ENCODE peak calls at places on chromosome 1, in six cellular contexts. One of them, this sample, is unnamed.
A peak's percentile ranks its signal among the peaks of the same experiment; 100 is the strongest.

GRCh38 chr1:31625561-31626272 is 8.2 kb downstream of the HCRTR1 start:
- DNase-seq in lung: no peak
- DNase-seq in Caco-2: no peak
- DNase-seq in A673: no peak
- DNase-seq in IMR-90: peak; percentile 74
- DNase-seq in heart right ventricle: no peak
- DNase-seq in this sample: no peak

GRCh38 chr1:192907545-192908243 is 98.9 kb downstream of the RGS2 start:
- DNase-seq in lung: no peak
- DNase-seq in Caco-2: no peak
- DNase-seq in A673: no peak
- DNase-seq in IMR-90: peak; percentile 20
- DNase-seq in heart right ventricle: no peak
- DNase-seq in this sample: no peak

GRCh38 chr1:214990619-214991018 is 91.9 kb upstream of the KCNK2 start:
- DNase-seq in lung: no peak
- DNase-seq in Caco-2: no peak
- DNase-seq in A673: no peak
- DNase-seq in IMR-90: peak; percentile 99
- DNase-seq in heart right ventricle: no peak
- DNase-seq in this sample: peak; percentile 84

GRCh38 chr1:36981126-36981525 is 53.2 kb downstream of the GRIK3 start:
- DNase-seq in lung: no peak
- DNase-seq in Caco-2: no peak
- DNase-seq in A673: no peak
- DNase-seq in IMR-90: no peak
- DNase-seq in heart right ventricle: no peak
- DNase-seq in this sample: no peak

GRCh38 chr1:228101994-228102790 is 933 bp downstream of the C1orf35 start:
- DNase-seq in lung: no peak
- DNase-seq in Caco-2: peak; percentile 79
- DNase-seq in A673: peak; percentile 69
- DNase-seq in IMR-90: no peak
- DNase-seq in heart right ventricle: no peak
- DNase-seq in this sample: no peak

GRCh38 chr1:68954841-68955240 is 458.0 kb upstream of the DEPDC1 start:
- DNase-seq in lung: no peak
- DNase-seq in Caco-2: no peak
- DNase-seq in A673: peak; percentile 28
- DNase-seq in IMR-90: no peak
- DNase-seq in heart right ventricle: no peak
- DNase-seq in this sample: no peak

GRCh38 chr1:226349801-226350503 is 41.0 kb upstream of the LIN9 start:
- DNase-seq in lung: no peak
- DNase-seq in Caco-2: no peak
- DNase-seq in A673: no peak
- DNase-seq in IMR-90: no peak
- DNase-seq in heart right ventricle: no peak
- DNase-seq in this sample: no peak

GRCh38 chr1:52281518-52281917 is 84.5 kb downstream of the CC2D1B start:
- DNase-seq in lung: no peak
- DNase-seq in Caco-2: peak; percentile 67
- DNase-seq in A673: no peak
- DNase-seq in IMR-90: peak; percentile 82
- DNase-seq in heart right ventricle: no peak
- DNase-seq in this sample: no peak

GRCh38 chr1:230002164-230002803 is 64.8 kb upstream of the GALNT2 start:
- DNase-seq in lung: no peak
- DNase-seq in Caco-2: no peak
- DNase-seq in A673: peak; percentile 18
- DNase-seq in IMR-90: no peak
- DNase-seq in heart right ventricle: peak; percentile 53
- DNase-seq in this sample: no peak

GRCh38 chr1:1938276-1938573 is 19.1 kb upstream of the TMEM52 start:
- DNase-seq in lung: no peak
- DNase-seq in Caco-2: no peak
- DNase-seq in A673: no peak
- DNase-seq in IMR-90: no peak
- DNase-seq in heart right ventricle: no peak
- DNase-seq in this sample: no peak

GRCh38 chr1:162285149-162285561 is 91.5 kb downstream of the SPATA46 start:
- DNase-seq in lung: peak; percentile 74
- DNase-seq in Caco-2: peak; percentile 9
- DNase-seq in A673: no peak
- DNase-seq in IMR-90: no peak
- DNase-seq in heart right ventricle: peak; percentile 42
- DNase-seq in this sample: no peak
- TF ChIP-seq CTCF in lung: no peak
- TF ChIP-seq CTCF in Caco-2: no peak
- TF ChIP-seq CTCF in A673: no peak
- TF ChIP-seq CTCF in IMR-90: no peak
- TF ChIP-seq CTCF in heart right ventricle: no peak
- TF ChIP-seq CTCF in this sample: no peak

GRCh38 chr1:34742667-34743270 is 12.1 kb upstream of the GJB5 start:
- DNase-seq in lung: peak; percentile 76
- DNase-seq in Caco-2: peak; percentile 89
- DNase-seq in A673: peak; percentile 78
- DNase-seq in IMR-90: peak; percentile 41
- DNase-seq in heart right ventricle: peak; percentile 65
- DNase-seq in this sample: no peak
- H3K4me3 ChIP-seq in lung: no peak overlapping the region
- H3K4me3 ChIP-seq in Caco-2: peak overlapping the region; percentile 16
- H3K4me3 ChIP-seq in A673: no peak overlapping the region
- H3K4me3 ChIP-seq in IMR-90: no peak overlapping the region
- H3K4me3 ChIP-seq in heart right ventricle: no peak overlapping the region
- H3K4me3 ChIP-seq in this sample: no peak overlapping the region

DNA sequence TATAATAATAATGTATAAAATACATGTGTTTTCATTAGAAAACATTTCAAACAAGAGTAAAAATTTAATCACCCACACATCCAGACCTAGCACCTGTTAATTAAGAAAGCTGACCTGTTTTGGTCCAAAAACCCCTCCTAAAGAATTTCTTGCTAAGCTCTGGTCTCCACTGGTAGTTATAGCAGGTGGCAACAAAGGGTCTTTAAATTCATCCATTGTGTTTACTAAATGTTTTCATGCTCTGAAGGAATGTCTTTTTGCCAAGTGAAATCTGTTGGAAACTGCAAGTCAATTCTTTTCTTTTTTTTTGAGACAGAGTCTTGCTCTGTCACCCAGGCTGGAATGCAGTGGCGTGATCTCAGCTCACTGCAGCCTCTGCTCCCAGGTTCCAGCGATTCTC is 141.1 kb downstream of the ESRRG start:
- DNase-seq in lung: no peak
- DNase-seq in Caco-2: no peak
- DNase-seq in A673: no peak
- DNase-seq in IMR-90: no peak
- DNase-seq in heart right ventricle: no peak
- DNase-seq in this sample: no peak
- H3K36me3 ChIP-seq in lung: no peaks in the 10 kb centered on the region
- H3K36me3 ChIP-seq in Caco-2: no peaks in the 10 kb centered on the region
- H3K36me3 ChIP-seq in A673: no peaks in the 10 kb centered on the region
- H3K36me3 ChIP-seq in IMR-90: no peaks in the 10 kb centered on the region
- H3K36me3 ChIP-seq in heart right ventricle: no peaks in the 10 kb centered on the region
- H3K36me3 ChIP-seq in this sample: no peaks in the 10 kb centered on the region

GRCh38 chr1:159945483-159946241 is at the start of gene IGSF9:
- DNase-seq in lung: peak; percentile 88
- DNase-seq in Caco-2: peak; percentile 97
- DNase-seq in A673: peak; percentile 95
- DNase-seq in IMR-90: peak; percentile 49
- DNase-seq in heart right ventricle: peak; percentile 88
- DNase-seq in this sample: no peak
- TF ChIP-seq CTCF in lung: peak; percentile 40
- TF ChIP-seq CTCF in Caco-2: peak; percentile 74
- TF ChIP-seq CTCF in A673: peak; percentile 78
- TF ChIP-seq CTCF in IMR-90: peak; percentile 39
- TF ChIP-seq CTCF in heart right ventricle: peak; percentile 83
- TF ChIP-seq CTCF in this sample: peak; percentile 60

This sample was measured in BJ.